ENCODE peak calls at places on chromosomes 7 and 10, in ten cellular contexts. One of them, this sample, is unnamed.

GRCh38 chr10:29409241-29410051 is 120.6 kb downstream of the LYZL1 start:
- DNase-seq in MCF 10A: peak
- DNase-seq in COR-L47: peak
- DNase-seq in NB4: peak
- DNase-seq in HFF-Myc: no peak
- DNase-seq in mesothelial cell of epicardium: no peak
- DNase-seq in progenitor cell of endocrine pancreas: no peak
- DNase-seq in WTC11: no peak
- DNase-seq in BJ: no peak
- DNase-seq in GM12891: peak
- DNase-seq in this sample: peak

GRCh38 chr7:41378156-41378555 is 324.7 kb downstream of the INHBA start:
- DNase-seq in WTC11: no peak
- DNase-seq in progenitor cell of endocrine pancreas: no peak
- DNase-seq in COR-L47: no peak
- DNase-seq in mesothelial cell of epicardium: no peak
- DNase-seq in GM12891: no peak
- DNase-seq in MCF 10A: no peak
- DNase-seq in BJ: no peak
- DNase-seq in NB4: no peak
- DNase-seq in HFF-Myc: no peak
- DNase-seq in this sample: no peak

GRCh38 chr10:37992083-37992482 is 15.6 kb upstream of the ZNF25 start:
- DNase-seq in WTC11: no peak
- DNase-seq in NB4: no peak
- DNase-seq in BJ: no peak
- DNase-seq in HFF-Myc: no peak
- DNase-seq in mesothelial cell of epicardium: no peak
- DNase-seq in progenitor cell of endocrine pancreas: no peak
- DNase-seq in COR-L47: no peak
- DNase-seq in GM12891: no peak
- DNase-seq in MCF 10A: no peak
- DNase-seq in this sample: no peak

GRCh38 chr10:33303988-33304387 is 30.5 kb downstream of the NRP1 start:
- DNase-seq in NB4: no peak
- DNase-seq in HFF-Myc: no peak
- DNase-seq in COR-L47: no peak
- DNase-seq in WTC11: no peak
- DNase-seq in mesothelial cell of epicardium: no peak
- DNase-seq in BJ: peak
- DNase-seq in progenitor cell of endocrine pancreas: no peak
- DNase-seq in MCF 10A: no peak
- DNase-seq in GM12891: no peak
- DNase-seq in this sample: no peak

GRCh38 chr10:69636626-69637550 is 6.8 kb downstream of the FAM241B start:
- DNase-seq in GM12891: no peak
- DNase-seq in MCF 10A: peak
- DNase-seq in NB4: peak
- DNase-seq in WTC11: peak
- DNase-seq in progenitor cell of endocrine pancreas: no peak
- DNase-seq in HFF-Myc: no peak
- DNase-seq in BJ: no peak
- DNase-seq in mesothelial cell of epicardium: no peak
- DNase-seq in COR-L47: no peak
- DNase-seq in this sample: no peak

GRCh38 chr10:133013478-133013877 is 71.1 kb upstream of the CFAP46 start:
- DNase-seq in WTC11: no peak
- DNase-seq in progenitor cell of endocrine pancreas: no peak
- DNase-seq in COR-L47: no peak
- DNase-seq in GM12891: no peak
- DNase-seq in mesothelial cell of epicardium: no peak
- DNase-seq in MCF 10A: no peak
- DNase-seq in HFF-Myc: no peak
- DNase-seq in BJ: no peak
- DNase-seq in NB4: peak
- DNase-seq in this sample: no peak

GRCh38 chr10:49653530-49653929 is 25.9 kb upstream of the C10orf53 start:
- DNase-seq in GM12891: no peak
- DNase-seq in HFF-Myc: no peak
- DNase-seq in WTC11: no peak
- DNase-seq in progenitor cell of endocrine pancreas: no peak
- DNase-seq in NB4: no peak
- DNase-seq in MCF 10A: no peak
- DNase-seq in BJ: no peak
- DNase-seq in COR-L47: no peak
- DNase-seq in mesothelial cell of epicardium: no peak
- DNase-seq in this sample: no peak

GRCh38 chr10:80517416-80518142 is 20.1 kb upstream of the SH2D4B start:
- DNase-seq in NB4: no peak
- DNase-seq in GM12891: no peak
- DNase-seq in WTC11: no peak
- DNase-seq in mesothelial cell of epicardium: no peak
- DNase-seq in BJ: no peak
- DNase-seq in progenitor cell of endocrine pancreas: no peak
- DNase-seq in HFF-Myc: no peak
- DNase-seq in MCF 10A: no peak
- DNase-seq in COR-L47: no peak
- DNase-seq in this sample: no peak

GRCh38 chr10:72763201-72763600 is 71.3 kb downstream of the MCU start:
- DNase-seq in MCF 10A: no peak
- DNase-seq in NB4: no peak
- DNase-seq in BJ: no peak
- DNase-seq in HFF-Myc: no peak
- DNase-seq in WTC11: no peak
- DNase-seq in progenitor cell of endocrine pancreas: no peak
- DNase-seq in mesothelial cell of epicardium: no peak
- DNase-seq in COR-L47: no peak
- DNase-seq in GM12891: no peak
- DNase-seq in this sample: no peak

GRCh38 chr10:99676435-99676834 is 17.1 kb downstream of the ENTPD7 start:
- DNase-seq in mesothelial cell of epicardium: no peak
- DNase-seq in HFF-Myc: peak
- DNase-seq in NB4: no peak
- DNase-seq in progenitor cell of endocrine pancreas: no peak
- DNase-seq in COR-L47: no peak
- DNase-seq in BJ: peak
- DNase-seq in MCF 10A: no peak
- DNase-seq in GM12891: no peak
- DNase-seq in WTC11: no peak
- DNase-seq in this sample: no peak

GRCh38 chr10:73493781-73494180 is 2.0 kb downstream of the PPP3CB start:
- DNase-seq in mesothelial cell of epicardium: no peak
- DNase-seq in MCF 10A: peak
- DNase-seq in NB4: no peak
- DNase-seq in progenitor cell of endocrine pancreas: no peak
- DNase-seq in GM12891: no peak
- DNase-seq in HFF-Myc: no peak
- DNase-seq in BJ: no peak
- DNase-seq in COR-L47: no peak
- DNase-seq in WTC11: no peak
- DNase-seq in this sample: no peak

GRCh38 chr7:142859829-142860228 is 5.0 kb downstream of the EPHB6 start:
- DNase-seq in progenitor cell of endocrine pancreas: no peak
- DNase-seq in BJ: peak
- DNase-seq in COR-L47: no peak
- DNase-seq in GM12891: no peak
- DNase-seq in NB4: no peak
- DNase-seq in MCF 10A: peak
- DNase-seq in HFF-Myc: no peak
- DNase-seq in WTC11: no peak
- DNase-seq in mesothelial cell of epicardium: no peak
- DNase-seq in this sample: no peak

GRCh38 chr10:114374141-114374791 is 30.0 kb downstream of the AFAP1L2 start:
- DNase-seq in COR-L47: no peak
- DNase-seq in NB4: no peak
- DNase-seq in GM12891: no peak
- DNase-seq in mesothelial cell of epicardium: no peak
- DNase-seq in WTC11: no peak
- DNase-seq in BJ: no peak
- DNase-seq in MCF 10A: no peak
- DNase-seq in progenitor cell of endocrine pancreas: no peak
- DNase-seq in HFF-Myc: no peak
- DNase-seq in this sample: no peak

GRCh38 chr10:101319241-101319915 is 34.6 kb upstream of the BTRC start:
- DNase-seq in HFF-Myc: no peak
- DNase-seq in GM12891: no peak
- DNase-seq in WTC11: peak
- DNase-seq in mesothelial cell of epicardium: no peak
- DNase-seq in MCF 10A: no peak
- DNase-seq in BJ: no peak
- DNase-seq in NB4: no peak
- DNase-seq in COR-L47: no peak
- DNase-seq in progenitor cell of endocrine pancreas: no peak
- DNase-seq in this sample: no peak

GRCh38 chr7:101960323-101960722 is 142.9 kb downstream of the CUX1 start:
- DNase-seq in BJ: no peak
- DNase-seq in WTC11: no peak
- DNase-seq in mesothelial cell of epicardium: no peak
- DNase-seq in COR-L47: no peak
- DNase-seq in MCF 10A: no peak
- DNase-seq in HFF-Myc: no peak
- DNase-seq in GM12891: no peak
- DNase-seq in NB4: no peak
- DNase-seq in progenitor cell of endocrine pancreas: no peak
- DNase-seq in this sample: no peak

GRCh38 chr10:21724695-21725371 is 190.8 kb downstream of the MLLT10 start:
- DNase-seq in GM12891: peak
- DNase-seq in WTC11: no peak
- DNase-seq in COR-L47: peak
- DNase-seq in BJ: peak
- DNase-seq in HFF-Myc: peak
- DNase-seq in MCF 10A: peak
- DNase-seq in progenitor cell of endocrine pancreas: no peak
- DNase-seq in mesothelial cell of epicardium: peak
- DNase-seq in NB4: peak
- DNase-seq in this sample: peak

GRCh38 chr7:131544449-131545425 is 11.7 kb downstream of the PODXL start:
- DNase-seq in progenitor cell of endocrine pancreas: no peak
- DNase-seq in MCF 10A: peak
- DNase-seq in BJ: no peak
- DNase-seq in NB4: peak
- DNase-seq in WTC11: no peak
- DNase-seq in HFF-Myc: no peak
- DNase-seq in COR-L47: peak
- DNase-seq in GM12891: no peak
- DNase-seq in mesothelial cell of epicardium: no peak
- DNase-seq in this sample: no peak

GRCh38 chr10:133048926-133049325 is 38.8 kb upstream of the ADGRA1 start:
- DNase-seq in mesothelial cell of epicardium: no peak
- DNase-seq in BJ: no peak
- DNase-seq in WTC11: no peak
- DNase-seq in COR-L47: no peak
- DNase-seq in NB4: no peak
- DNase-seq in GM12891: no peak
- DNase-seq in MCF 10A: no peak
- DNase-seq in HFF-Myc: no peak
- DNase-seq in progenitor cell of endocrine pancreas: no peak
- DNase-seq in this sample: no peak

GRCh38 chr7:81908220-81908619 is 138.4 kb upstream of the HGF start:
- DNase-seq in WTC11: no peak
- DNase-seq in mesothelial cell of epicardium: no peak
- DNase-seq in GM12891: no peak
- DNase-seq in BJ: no peak
- DNase-seq in NB4: no peak
- DNase-seq in progenitor cell of endocrine pancreas: no peak
- DNase-seq in HFF-Myc: no peak
- DNase-seq in COR-L47: no peak
- DNase-seq in MCF 10A: no peak
- DNase-seq in this sample: no peak

GRCh38 chr10:121926669-121927360 is 1.0 kb downstream of the ATE1 start:
- DNase-seq in COR-L47: no peak
- DNase-seq in GM12891: no peak
- DNase-seq in mesothelial cell of epicardium: no peak
- DNase-seq in NB4: peak
- DNase-seq in BJ: no peak
- DNase-seq in progenitor cell of endocrine pancreas: no peak
- DNase-seq in MCF 10A: peak
- DNase-seq in HFF-Myc: no peak
- DNase-seq in WTC11: no peak
- DNase-seq in this sample: no peak

GRCh38 chr7:54841772-54842707 is 83.0 kb upstream of the SEC61G start:
- DNase-seq in WTC11: peak
- DNase-seq in MCF 10A: peak
- DNase-seq in progenitor cell of endocrine pancreas: no peak
- DNase-seq in COR-L47: no peak
- DNase-seq in HFF-Myc: peak
- DNase-seq in GM12891: no peak
- DNase-seq in BJ: peak
- DNase-seq in NB4: peak
- DNase-seq in mesothelial cell of epicardium: no peak
- DNase-seq in this sample: no peak

GRCh38 chr10:11773777-11774441 is 31.7 kb downstream of the ECHDC3 start:
- DNase-seq in BJ: no peak
- DNase-seq in COR-L47: no peak
- DNase-seq in progenitor cell of endocrine pancreas: no peak
- DNase-seq in GM12891: no peak
- DNase-seq in NB4: no peak
- DNase-seq in WTC11: no peak
- DNase-seq in mesothelial cell of epicardium: no peak
- DNase-seq in HFF-Myc: no peak
- DNase-seq in MCF 10A: no peak
- DNase-seq in this sample: no peak

GRCh38 chr10:93850484-93851015 is 43.2 kb upstream of the SLC35G1 start:
- DNase-seq in progenitor cell of endocrine pancreas: no peak
- DNase-seq in MCF 10A: no peak
- DNase-seq in WTC11: peak
- DNase-seq in NB4: no peak
- DNase-seq in HFF-Myc: no peak
- DNase-seq in COR-L47: no peak
- DNase-seq in mesothelial cell of epicardium: no peak
- DNase-seq in GM12891: no peak
- DNase-seq in BJ: no peak
- DNase-seq in this sample: no peak